ENCODE peak calls at places on chromosome 20, in nine cellular contexts. P is heart right ventricle, Q is fibroblast of lung, I is uterus, V is neural progenitor cell, U is tibial artery, Z is tibial nerve, A is pancreas, O is IMR-90. W is an unnamed sample. For H3K4me1, the result is how much of the 10 kb centered on the place peaks cover.

GRCh38 chr20:59253325-59253724 is 47.1 kb upstream of the EDN3 start:
- DNase-seq in V (no peak), A (no peak), I (no peak), Z (no peak), O (no peak), P (no peak), U (no peak), Q (no peak), W (no peak)

GRCh38 chr20:37327748-37328147 is 18.2 kb upstream of the SRC start:
- DNase-seq in P (peak), U (peak), V (no peak), I (peak), Z (peak), O (peak), Q (peak), A (peak), W (no peak)

GRCh38 chr20:13681248-13682125 is 42.8 kb upstream of the TASP1 start:
- DNase-seq in O (no peak), Z (no peak), U (no peak), I (no peak), Q (no peak), V (no peak), P (no peak), A (no peak), W (no peak)

GRCh38 chr20:62507991-62508640 is 32.3 kb upstream of the GATA5 start:
- DNase-seq in I (no peak), Q (no peak), Z (no peak), P (peak), V (no peak), U (no peak), A (no peak), O (no peak), W (no peak)

GRCh38 chr20:45343867-45344721 is 4.1 kb downstream of the SDC4 start:
- DNase-seq in A (peak), V (no peak), I (peak), O (peak), P (no peak), Q (peak), Z (no peak), U (peak), W (no peak)

GRCh38 chr20:46036370-46036769 is 7.4 kb downstream of the SLC12A5 start:
- DNase-seq in V (no peak), U (no peak), O (no peak), P (no peak), Z (no peak), A (no peak), I (no peak), Q (no peak), W (no peak)

GRCh38 chr20:48897298-48898044 is 24.0 kb upstream of the ARFGEF2 start:
- DNase-seq in Z (no peak), Q (peak), V (no peak), I (no peak), A (no peak), U (no peak), P (no peak), O (peak), W (no peak)

GRCh38 chr20:37381621-37382538 is 35.9 kb downstream of the SRC start:
- DNase-seq in V (no peak), U (peak), Z (no peak), A (peak), I (no peak), Q (no peak), P (no peak), O (no peak), W (peak)

GRCh38 chr20:9032758-9033157 is 36.1 kb upstream of the PLCB4 start:
- DNase-seq in A (no peak), P (no peak), I (no peak), U (no peak), Z (no peak), V (no peak), O (peak), Q (no peak), W (no peak)

GRCh38 chr20:44717986-44718385 is 2.8 kb downstream of the CCN5 start:
- DNase-seq in P (no peak), Z (no peak), O (no peak), V (peak), Q (no peak), I (no peak), A (no peak), U (no peak), W (no peak)

GRCh38 chr20:1190847-1191246 is 6.1 kb upstream of the TMEM74B start:
- DNase-seq in Q (no peak), V (no peak), I (no peak), Z (no peak), U (no peak), O (no peak), P (no peak), A (no peak), W (no peak)

GRCh38 chr20:33663161-33664084 is 1.3 kb downstream of the C20orf144 start:
- DNase-seq in U (peak), V (peak), A (peak), P (peak), I (peak), O (peak), Q (peak), Z (no peak), W (peak)

GRCh38 chr20:59222239-59222981 is 58.8 kb downstream of the ZNF831 start:
- DNase-seq in Q (peak), P (peak), A (peak), I (peak), O (peak), Z (peak), U (peak), V (peak), W (peak)

GRCh38 chr20:63968928-63969760 is 586 bp downstream of the ZNF512B start:
- DNase-seq in Z (no peak), O (no peak), P (peak), U (peak), Q (no peak), I (peak), V (peak), A (peak), W (no peak)

GRCh38 chr20:59078231-59078630 is 35.6 kb upstream of the PRELID3B start:
- DNase-seq in Q (no peak), I (no peak), A (no peak), Z (no peak), V (no peak), U (no peak), O (no peak), P (no peak), W (no peak)

GRCh38 chr20:37516697-37517370 is 4.2 kb upstream of the NNAT start:
- DNase-seq in U (no peak), P (no peak), Q (peak), Z (no peak), A (no peak), V (no peak), O (peak), I (no peak), W (no peak)

GRCh38 chr20:34004227-34004626 is 10.5 kb downstream of the RALY start:
- DNase-seq in O (no peak), Q (no peak), I (no peak), Z (no peak), V (no peak), A (no peak), P (no peak), U (no peak), W (no peak)

GRCh38 chr20:2460752-2461424 is 9.7 kb downstream of the SNRPB start:
- DNase-seq in I (no peak), O (no peak), Z (no peak), P (no peak), A (no peak), V (no peak), Q (no peak), U (no peak), W (no peak)

GRCh38 chr20:9483131-9483530 is 31.3 kb upstream of the LAMP5 start:
- DNase-seq in O (peak), I (no peak), A (no peak), V (no peak), Q (no peak), U (no peak), Z (no peak), P (no peak), W (no peak)

GRCh38 chr20:35342154-35342769 is 50.0 kb upstream of the FAM83C start:
- DNase-seq in A (no peak), O (no peak), Z (no peak), Q (peak), P (no peak), I (no peak), U (no peak), V (peak), W (no peak)

GRCh38 chr20:50488236-50488806 is 21.9 kb upstream of the PTPN1 start:
- DNase-seq in A (no peak), Z (no peak), I (no peak), P (no peak), O (no peak), U (no peak), V (no peak), Q (no peak), W (no peak)

GRCh38 chr20:38673731-38674177 is 50.5 kb upstream of the SLC32A1 start:
- DNase-seq in V (peak), Z (no peak), I (no peak), Q (no peak), A (no peak), O (no peak), P (no peak), U (no peak), W (peak)

GRCh38 chr20:14700641-14700965 is 363.2 kb upstream of the FLRT3 start:
- DNase-seq in I (no peak), Z (no peak), A (no peak), O (no peak), P (no peak), V (no peak), Q (peak), U (no peak), W (no peak)

GRCh38 chr20:54343073-54343472 is 132.3 kb upstream of the DOK5 start:
- DNase-seq in Z (no peak), V (no peak), U (no peak), A (no peak), P (no peak), I (no peak), O (no peak), Q (no peak), W (no peak)

GRCh38 chr20:44129996-44130718 is 56.8 kb downstream of the JPH2 start:
- DNase-seq in Z (no peak), Q (no peak), V (no peak), P (no peak), A (no peak), O (peak), U (no peak), I (peak), W (no peak)

GRCh38 chr20:59648720-59649119 is 44.4 kb downstream of the PHACTR3 start:
- DNase-seq in Q (no peak), A (no peak), V (no peak), O (no peak), Z (no peak), P (no peak), U (no peak), I (no peak), W (no peak)

GRCh38 chr20:38874460-38875169 is 51.6 kb upstream of the FAM83D start:
- DNase-seq in Z (no peak), O (no peak), V (no peak), I (no peak), Q (no peak), U (no peak), P (no peak), A (no peak), W (no peak)

GRCh38 chr20:10523438-10523837 is 88.3 kb downstream of the SLX4IP start:
- DNase-seq in I (peak), V (no peak), Z (no peak), P (no peak), A (no peak), U (no peak), Q (no peak), O (no peak), W (no peak)

GRCh38 chr20:21262812-21263211 is 40.3 kb upstream of the XRN2 start:
- DNase-seq in I (no peak), V (no peak), O (no peak), U (no peak), Q (no peak), P (no peak), Z (no peak), A (no peak), W (no peak)

GRCh38 chr20:32191873-32192272 is 15.7 kb downstream of the PLAGL2 start:
- DNase-seq in V (no peak), Q (no peak), I (no peak), P (no peak), U (no peak), A (no peak), O (peak), Z (no peak), W (no peak)

GRCh38 chr20:60851826-60852704 is 400.0 kb upstream of the CDH4 start:
- DNase-seq in O (no peak), P (no peak), I (no peak), V (peak), Z (no peak), Q (no peak), U (no peak), A (no peak), W (no peak)

GRCh38 chr20:3168079-3168828 is 5.1 kb downstream of the LZTS3 start:
- DNase-seq in P (peak), A (peak), V (peak), I (no peak), Q (no peak), O (no peak), U (no peak), Z (no peak), W (no peak)

GRCh38 chr20:37640600-37641561 is 52.9 kb upstream of the CTNNBL1 start:
- DNase-seq in P (no peak), I (no peak), A (no peak), O (no peak), U (no peak), Q (peak), V (no peak), Z (no peak), W (no peak)

GRCh38 chr20:64091762-64092161 is 7.6 kb upstream of the LKAAEAR1 start:
- DNase-seq in O (no peak), A (no peak), Z (no peak), V (peak), Q (no peak), U (no peak), P (no peak), I (no peak), W (no peak)

GRCh38 chr20:437787-438486 is 24.4 kb downstream of the TBC1D20 start:
- DNase-seq in Z (no peak), U (no peak), P (no peak), Q (no peak), I (no peak), A (peak), O (no peak), V (no peak), W (no peak)

GRCh38 chr20:48139262-48140041 is 354.2 kb upstream of the SULF2 start:
- DNase-seq in O (no peak), V (no peak), A (no peak), P (no peak), U (no peak), I (no peak), Q (no peak), Z (no peak), W (no peak)

GRCh38 chr20:45097485-45098095 is 3.3 kb downstream of the KCNS1 start:
- DNase-seq in U (no peak), P (no peak), Z (no peak), O (no peak), A (no peak), I (no peak), Q (peak), V (no peak), W (no peak)

GRCh38 chr20:20457392-20458126 is 89.7 kb downstream of the INSM1 start:
- DNase-seq in Q (peak), O (peak), I (no peak), A (no peak), U (no peak), Z (no peak), V (no peak), P (no peak), W (no peak)

GRCh38 chr20:57474191-57474590 is 50.7 kb downstream of the CTCFL start:
- DNase-seq in U (no peak), P (no peak), O (no peak), V (no peak), Q (no peak), I (no peak), Z (no peak), A (no peak), W (no peak)
- H3K4me1 ChIP-seq in U (under half), P (under half), O (under half), V (under half), Q (under half), I (under half), Z (under half), A (under half), W (under half)

DNA sequence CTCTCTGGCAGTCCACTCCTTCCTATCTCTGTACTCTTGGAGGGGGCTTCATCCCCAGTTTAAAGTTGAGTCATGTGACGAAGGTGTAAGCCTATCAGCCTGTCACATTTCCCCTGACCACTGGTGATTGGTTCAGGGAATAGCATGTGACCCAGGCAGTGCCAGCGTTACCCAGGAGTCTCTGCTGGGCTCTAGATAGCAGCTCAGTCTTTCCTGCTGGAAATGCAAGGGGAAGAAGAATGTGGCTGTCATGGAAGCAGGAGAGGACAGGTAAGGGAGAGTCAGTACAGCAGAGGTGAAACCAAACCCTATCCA is 35.6 kb upstream of the NFATC2 start:
- DNase-seq in U (no peak), Z (no peak), Q (no peak), A (no peak), V (no peak), P (no peak), O (no peak), I (no peak), W (no peak)
- H3K4me1 ChIP-seq in U (under half), Z (under half), Q (under half), A (under half), V (under half), P (under half), O (under half), I (under half), W (under half)

GRCh38 chr20:41174373-41174772 is 37.0 kb downstream of the PLCG1 start:
- DNase-seq in I (peak), U (peak), Q (no peak), V (no peak), Z (peak), A (no peak), O (no peak), P (no peak), W (no peak)
- H3K4me1 ChIP-seq in I (under half), U (half or more), Q (under half), V (under half), Z (under half), A (under half), O (under half), P (half or more), W (under half)

GRCh38 chr20:12203399-12203798 is 285.7 kb downstream of the BTBD3 start:
- DNase-seq in O (no peak), U (no peak), Q (no peak), P (no peak), A (no peak), V (no peak), Z (no peak), I (no peak), W (no peak)
- H3K4me1 ChIP-seq in O (under half), U (under half), Q (under half), P (under half), A (under half), V (under half), Z (under half), I (under half), W (under half)

DNA sequence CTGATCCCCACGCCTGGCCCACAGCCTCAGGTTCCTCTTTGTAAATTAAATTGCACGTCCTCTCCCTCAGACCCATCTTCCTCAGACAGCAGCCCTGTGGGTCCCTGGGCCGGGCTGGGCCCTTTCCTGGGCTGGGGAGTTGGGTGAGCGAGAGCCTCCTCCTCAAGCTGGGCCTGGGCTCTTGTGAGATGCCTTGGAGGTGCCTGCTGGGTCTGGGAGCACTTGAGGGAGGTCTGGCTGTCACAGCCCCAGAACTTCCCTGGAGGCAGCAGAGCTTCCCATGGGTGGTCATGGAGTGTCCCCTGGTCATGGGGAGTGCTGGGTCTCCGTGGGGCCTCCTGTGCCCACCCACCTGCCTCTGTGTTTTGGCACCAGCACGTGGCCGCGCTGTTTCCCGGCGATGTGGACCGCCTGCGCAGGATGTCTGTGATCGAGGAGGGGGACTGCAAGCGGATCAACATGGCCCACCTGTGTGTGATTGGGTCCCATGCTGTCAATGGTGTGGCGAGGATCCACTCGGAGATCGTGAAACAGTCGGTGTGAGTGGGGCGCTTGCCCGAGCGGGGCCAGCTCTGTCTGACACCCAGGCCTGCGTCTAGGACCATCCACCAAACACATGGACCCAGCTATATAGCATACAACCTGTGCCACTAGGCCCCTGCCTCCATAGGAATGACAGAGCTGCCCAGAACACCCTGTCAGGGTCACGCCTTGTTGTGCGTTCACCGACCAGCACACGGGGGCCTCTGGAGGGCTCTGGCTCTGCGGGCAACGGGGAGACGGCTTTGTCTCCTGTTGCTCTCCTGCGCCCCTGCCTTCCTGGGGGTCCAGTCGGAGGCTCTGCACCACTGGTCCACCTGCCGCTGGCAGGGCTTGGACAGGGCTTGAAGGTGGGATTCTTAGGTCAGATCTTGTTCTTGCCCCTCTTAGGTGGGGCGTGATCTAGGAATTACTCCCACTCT is 33.0 kb downstream of the PYGB start:
- DNase-seq in O (no peak), Z (no peak), Q (no peak), P (no peak), V (no peak), U (peak), I (peak), A (peak), W (peak)
- H3K4me1 ChIP-seq in O (under half), Z (under half), Q (under half), P (under half), V (under half), U (under half), I (under half), A (under half), W (under half)

GRCh38 chr20:17965042-17965697 is 3.4 kb downstream of the SNX5 start:
- DNase-seq in V (no peak), I (no peak), P (no peak), U (no peak), Z (no peak), A (no peak), Q (peak), O (no peak), W (no peak)
- H3K4me1 ChIP-seq in V (under half), I (under half), P (half or more), U (under half), Z (under half), A (under half), Q (under half), O (under half), W (under half)

W was measured in HAP-1.